ENCODE peak calls at places on chromosome 7, in four cellular contexts. F is endothelial cell of umbilical vein, M is breast epithelium, X is vagina. R is an unnamed sample.

GRCh38 chr7:116327751-116328150 is 117.4 kb downstream of the TES start:
- DNase-seq in F (peak; percentile 97), X (no peak), M (no peak), R (no peak)

GRCh38 chr7:130942211-130942964 is 208.4 kb upstream of the KLF14 start:
- DNase-seq in X (no peak), M (no peak), F (peak; percentile 31), R (peak; percentile 69)

GRCh38 chr7:159084069-159084801 is 60.4 kb downstream of the VIPR2 start:
- DNase-seq in M (peak; percentile 43), F (no peak), X (no peak), R (peak; percentile 4)

GRCh38 chr7:143012409-143012808 is 14.5 kb downstream of the OR9A2 start:
- DNase-seq in M (no peak), F (no peak), X (no peak), R (no peak)

GRCh38 chr7:70093496-70093895 is 495.2 kb downstream of the AUTS2 start:
- DNase-seq in X (no peak), F (no peak), M (no peak), R (no peak)

GRCh38 chr7:13989944-13990295 is 454 bp upstream of the ETV1 start:
- DNase-seq in X (no peak), M (no peak), F (no peak), R (no peak)

GRCh38 chr7:460374-461117 is 59.1 kb downstream of the PDGFA start:
- DNase-seq in F (peak; percentile 53), M (no peak), X (no peak), R (no peak)

GRCh38 chr7:74441801-74442200 is 11.9 kb upstream of the GTF2IRD1 start:
- DNase-seq in X (no peak), M (no peak), F (no peak), R (no peak)

GRCh38 chr7:90536449-90536848 is 59.7 kb upstream of the CDK14 start:
- DNase-seq in X (no peak), F (no peak), M (no peak), R (no peak)

GRCh38 chr7:87370660-87371180 is 25.3 kb downstream of the CROT start:
- DNase-seq in M (no peak), X (no peak), F (peak; percentile 17), R (no peak)

GRCh38 chr7:77866791-77867190 is 68.2 kb downstream of the PHTF2 start:
- DNase-seq in X (no peak), M (no peak), F (peak; percentile 79), R (no peak)

GRCh38 chr7:143345428-143345900 is 17.0 kb downstream of the FAM131B start:
- DNase-seq in X (no peak), M (no peak), F (peak; percentile 55), R (peak; percentile 70)

GRCh38 chr7:159005618-159006017 is 139.0 kb downstream of the VIPR2 start:
- DNase-seq in X (no peak), F (no peak), M (no peak), R (no peak)

GRCh38 chr7:48158404-48158803 is 12.9 kb upstream of the ABCA13 start:
- DNase-seq in M (no peak), F (no peak), X (no peak), R (no peak)

GRCh38 chr7:46811529-46811928 is 770.4 kb downstream of the TNS3 start:
- DNase-seq in F (no peak), X (no peak), M (no peak), R (no peak)

GRCh38 chr7:994592-995308 is 11.8 kb downstream of the CYP2W1 start:
- DNase-seq in F (no peak), M (no peak), X (no peak), R (no peak)

GRCh38 chr7:44227911-44228310 is 27.1 kb downstream of the YKT6 start:
- DNase-seq in M (no peak), X (no peak), F (no peak), R (no peak)

GRCh38 chr7:44225566-44226395 is 25.0 kb downstream of the YKT6 start:
- DNase-seq in F (no peak), M (no peak), X (no peak), R (no peak)

GRCh38 chr7:44224216-44224950 is 23.6 kb downstream of the YKT6 start:
- DNase-seq in M (no peak), X (no peak), F (no peak), R (no peak)

GRCh38 chr7:44224951-44225565 is 24.3 kb downstream of the YKT6 start:
- DNase-seq in X (no peak), M (no peak), F (no peak), R (no peak)

GRCh38 chr7:44226396-44226753 is 25.6 kb downstream of the YKT6 start:
- DNase-seq in X (no peak), M (no peak), F (no peak), R (no peak)
- H3K27me3 ChIP-seq in X (peaks cover 5% of the 10 kb centered on the region), M (peaks cover 9% of the 10 kb centered on the region), F (no peaks in the 10 kb centered on the region), R (peaks cover 22% of the 10 kb centered on the region)

GRCh38 chr7:42534441-42534840 is 297.4 kb upstream of the GLI3 start:
- DNase-seq in M (no peak), X (no peak), F (no peak), R (no peak)
- TF ChIP-seq POLR2AphosphoS5 in M (no peak), X (no peak), F (no peak), R (no peak)

GRCh38 chr7:11630355-11630754 is 201.6 kb downstream of the THSD7A start:
- DNase-seq in M (no peak), X (no peak), F (no peak), R (no peak)

GRCh38 chr7:11620406-11620805 is 211.6 kb downstream of the THSD7A start:
- DNase-seq in X (no peak), M (no peak), F (no peak), R (no peak)

GRCh38 chr7:11623093-11623678 is 208.8 kb downstream of the THSD7A start:
- DNase-seq in F (no peak), M (no peak), X (no peak), R (no peak)

GRCh38 chr7:11620822-11621395 is 211.1 kb downstream of the THSD7A start:
- DNase-seq in M (no peak), X (no peak), F (no peak), R (no peak)

GRCh38 chr7:11625669-11626068 is 206.3 kb downstream of the THSD7A start:
- DNase-seq in F (peak; percentile 96), M (no peak), X (no peak), R (no peak)
- H3K27me3 ChIP-seq in F (no peaks in the 10 kb centered on the region), M (no peaks in the 10 kb centered on the region), X (no peaks in the 10 kb centered on the region), R (no peaks in the 10 kb centered on the region)

GRCh38 chr7:64879800-64880199 is 23.3 kb upstream of the ZNF273 start:
- DNase-seq in F (no peak), M (no peak), X (peak; percentile 84), R (no peak)
- TF ChIP-seq POLR2AphosphoS5 in F (no peak), M (no peak), X (no peak), R (no peak)